ENCODE peak calls at places on chromosome 5, in five cellular contexts. V is kidney epithelial cell; A is sigmoid colon; J is effector memory CD4-positive, alpha-beta T cell; N is T-helper 9 cell. K is an unnamed sample.

GRCh38 chr5:106195679-106196078 is 1475.1 kb downstream of the EFNA5 start:
- DNase-seq in N (no peak), V (no peak), J (no peak), A (no peak), K (no peak)

GRCh38 chr5:76397200-76397599 is 5.9 kb upstream of the IQGAP2 start:
- DNase-seq in V (no peak), A (no peak), N (no peak), J (no peak), K (no peak)

GRCh38 chr5:135944967-135945560 is 9.7 kb downstream of the LECT2 start:
- DNase-seq in N (peak; percentile 6), J (peak; percentile 11), A (peak; percentile 76), V (peak; percentile 56), K (peak; percentile 50)

GRCh38 chr5:142109356-142110045 is 922 bp downstream of the NDFIP1 start:
- DNase-seq in A (no peak), N (peak; percentile 22), J (peak; percentile 34), V (no peak), K (no peak)

GRCh38 chr5:73892806-73893205 is 266.8 kb downstream of the ARHGEF28 start:
- DNase-seq in A (no peak), N (no peak), V (no peak), J (no peak), K (no peak)

GRCh38 chr5:75753182-75753581 is 35.9 kb upstream of the POC5 start:
- DNase-seq in A (no peak), J (no peak), N (no peak), V (no peak), K (no peak)

GRCh38 chr5:120329095-120329494 is 135.0 kb upstream of the PRR16 start:
- DNase-seq in N (no peak), V (no peak), J (no peak), A (no peak), K (no peak)

GRCh38 chr5:172659909-172660628 is 19.0 kb downstream of the NEURL1B start:
- DNase-seq in A (peak; percentile 98), J (no peak), N (no peak), V (no peak), K (peak; percentile 62)

GRCh38 chr5:84487963-84488362 is 103.3 kb upstream of the EDIL3 start:
- DNase-seq in N (no peak), V (no peak), A (no peak), J (no peak), K (peak; percentile 93)

GRCh38 chr5:89313044-89313443 is 430.1 kb upstream of the MEF2C start:
- DNase-seq in A (no peak), N (no peak), V (peak; percentile 85), J (no peak), K (peak; percentile 60)

K was measured in NCI-H226.